ENCODE peak calls at places on chromosome 2, in eight cellular contexts. E is mucosa of descending colon; Q is stimulated activated CD8-positive, alpha-beta memory T cell treated with anti-CD3 and anti-CD28 coated beads, Interleukin-2, amount 100 ng/mL, for 48 hours; D is HFF-Myc; J is psoas muscle; U is bronchial epithelial cell; F is GDM1; Y is anterior cingulate cortex. O is an unnamed sample.
A peak's percentile ranks its signal among the peaks of the same experiment; 100 is the strongest.

GRCh38 chr2:235413084-235413483 is 80.8 kb upstream of the AGAP1 start:
- DNase-seq in E (no peak), J (no peak), Q (no peak), U (no peak), Y (no peak), D (no peak), F (no peak), O (no peak)

GRCh38 chr2:156455366-156455975 is 19.3 kb downstream of the GPD2 start:
- DNase-seq in F (no peak), J (no peak), E (no peak), U (peak; percentile 91), Y (no peak), Q (no peak), D (no peak), O (no peak)

GRCh38 chr2:107197601-107198000 is 311.6 kb upstream of the ST6GAL2 start:
- DNase-seq in J (no peak), E (no peak), D (no peak), Q (no peak), Y (no peak), U (no peak), F (no peak), O (no peak)

GRCh38 chr2:7281348-7281747 is 364.1 kb downstream of the RNF144A start:
- DNase-seq in F (no peak), E (no peak), Q (no peak), J (no peak), D (no peak), Y (no peak), U (no peak), O (no peak)

GRCh38 chr2:49913025-49913424 is 758.7 kb upstream of the FSHR start:
- DNase-seq in E (no peak), Q (no peak), D (no peak), F (no peak), U (no peak), Y (no peak), J (no peak), O (no peak)

GRCh38 chr2:106561356-106561755 is 74.2 kb downstream of the CD8B2 start:
- DNase-seq in J (peak; percentile 84), U (no peak), Y (no peak), E (no peak), Q (no peak), D (no peak), F (no peak), O (no peak)

GRCh38 chr2:124018894-124019293 is 6.2 kb upstream of the CNTNAP5 start:
- DNase-seq in U (peak; percentile 3), F (no peak), Y (no peak), J (no peak), E (no peak), D (no peak), Q (no peak), O (no peak)

GRCh38 chr2:121408641-121409040 is 122.0 kb upstream of the RNU4ATAC start:
- DNase-seq in U (peak; percentile 42), E (no peak), D (no peak), Y (no peak), J (no peak), F (no peak), Q (no peak), O (no peak)

GRCh38 chr2:118878531-118879149 is 31.2 kb upstream of the EN1 start:
- DNase-seq in D (no peak), Y (no peak), F (no peak), Q (no peak), U (peak; percentile 66), J (no peak), E (no peak), O (no peak)

GRCh38 chr2:151716721-151717120 is 17.6 kb downstream of the NEB start:
- DNase-seq in F (no peak), D (no peak), J (no peak), Y (no peak), Q (no peak), U (no peak), E (no peak), O (no peak)